ENCODE peak calls at places on chromosomes 6 and 20, in seven cellular contexts. Q is thoracic aorta, V is AG10803, T is GM12864, N is heart left ventricle, G is progenitor cell of endocrine pancreas, B is astrocyte of the cerebellum. E is an unnamed sample.

GRCh38 chr6:26121141-26122004 is 34.1 kb downstream of the HFE start:
- DNase-seq in N (no peak), T (no peak), G (no peak), B (no peak), Q (no peak), V (no peak), E (no peak)

GRCh38 chr6:167904791-167905190 is 78.1 kb downstream of the AFDN start:
- DNase-seq in B (no peak), Q (no peak), T (no peak), G (no peak), N (no peak), V (no peak), E (no peak)

GRCh38 chr20:41697861-41698559 is 79.8 kb upstream of the CHD6 start:
- DNase-seq in B (peak; percentile 6), V (peak; percentile 39), Q (no peak), T (peak; percentile 15), N (no peak), G (no peak), E (no peak)

GRCh38 chr6:165985926-165986646 is 181.6 kb downstream of the TBXT start:
- DNase-seq in T (no peak), Q (no peak), B (no peak), V (no peak), G (no peak), N (no peak), E (no peak)

GRCh38 chr6:41685641-41686380 is 47.5 kb downstream of the MDFI start:
- DNase-seq in T (no peak), B (no peak), V (no peak), G (no peak), Q (no peak), N (no peak), E (no peak)

GRCh38 chr20:32678948-32679347 is 5.2 kb upstream of the C20orf203 start:
- DNase-seq in Q (no peak), B (no peak), T (no peak), G (no peak), V (peak; percentile 83), N (peak; percentile 47), E (no peak)

GRCh38 chr6:93282521-93283031 is 136.8 kb downstream of the EPHA7 start:
- DNase-seq in Q (no peak), B (no peak), V (no peak), N (peak; percentile 5), G (no peak), T (no peak), E (no peak)

GRCh38 chr6:44064089-44064947 is 62.9 kb downstream of the MRPL14 start:
- DNase-seq in Q (peak; percentile 43), T (no peak), N (peak; percentile 74), G (no peak), V (peak; percentile 90), B (peak; percentile 82), E (peak; percentile 80)

GRCh38 chr6:13307508-13307995 is 20.8 kb downstream of the TBC1D7 start:
- DNase-seq in B (no peak), V (peak; percentile 26), Q (no peak), N (no peak), T (no peak), G (no peak), E (no peak)

GRCh38 chr6:12393100-12393499 is 102.9 kb downstream of the EDN1 start:
- DNase-seq in N (no peak), G (no peak), T (no peak), Q (no peak), V (no peak), B (no peak), E (no peak)

GRCh38 chr6:168078943-168079405 is at the start of gene FRMD1:
- DNase-seq in G (no peak), V (no peak), N (no peak), Q (no peak), B (no peak), T (no peak), E (no peak)

GRCh38 chr6:106379951-106380350 is 19.4 kb downstream of the CRYBG1 start:
- DNase-seq in V (no peak), N (no peak), T (no peak), G (no peak), B (no peak), Q (no peak), E (no peak)

GRCh38 chr6:5085638-5086293 is 625 bp downstream of the PPP1R3G start:
- DNase-seq in V (peak; percentile 36), T (no peak), Q (no peak), N (peak; percentile 37), G (peak; percentile 39), B (no peak), E (peak; percentile 34)

GRCh38 chr6:111291334-111291705 is 191.7 kb downstream of the REV3L start:
- DNase-seq in V (no peak), N (no peak), G (no peak), Q (no peak), B (no peak), T (no peak), E (no peak)

GRCh38 chr6:67431076-67431475 is 1204.0 kb upstream of the ADGRB3 start:
- DNase-seq in N (no peak), G (no peak), B (no peak), V (no peak), T (no peak), Q (no peak), E (no peak)

GRCh38 chr20:21632031-21632430 is 73.4 kb upstream of the PAX1 start:
- DNase-seq in G (no peak), V (no peak), N (no peak), T (no peak), Q (no peak), B (no peak), E (no peak)

GRCh38 chr6:36957773-36958271 is 3.3 kb downstream of the PI16 start:
- DNase-seq in Q (no peak), G (no peak), T (no peak), N (no peak), B (no peak), V (no peak), E (no peak)

DNA sequence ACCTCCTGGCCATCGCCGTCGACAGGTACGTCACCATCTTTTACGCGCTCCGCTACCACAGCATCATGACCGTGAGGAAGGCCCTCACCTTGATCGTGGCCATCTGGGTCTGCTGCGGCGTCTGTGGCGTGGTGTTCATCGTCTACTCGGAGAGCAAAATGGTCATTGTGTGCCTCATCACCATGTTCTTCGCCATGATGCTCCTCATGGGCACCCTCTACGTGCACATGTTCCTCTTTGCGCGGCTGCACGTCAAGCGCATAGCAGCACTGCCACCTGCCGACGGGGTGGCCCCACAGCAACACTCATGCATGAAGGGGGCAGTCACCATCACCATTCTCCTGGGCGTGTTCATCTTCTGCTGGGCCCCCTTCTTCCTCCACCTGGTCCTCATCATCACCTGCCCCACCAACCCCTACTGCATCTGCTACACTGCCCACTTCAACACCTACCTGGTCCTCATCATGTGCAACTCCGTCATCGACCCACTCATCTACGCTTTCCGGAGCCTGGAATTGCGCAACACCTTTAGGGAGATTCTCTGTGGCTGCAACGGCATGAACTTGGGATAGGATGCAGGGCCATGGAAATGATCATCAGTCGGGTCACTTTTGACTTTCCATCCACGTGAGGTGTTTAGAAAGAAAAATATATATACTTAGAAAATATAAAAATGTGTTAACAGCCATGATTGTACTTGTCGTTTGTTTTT is 868 bp downstream of the MC3R start:
- DNase-seq in G (no peak), V (no peak), T (no peak), N (no peak), B (no peak), Q (no peak), E (no peak)
- TF ChIP-seq CTCF in G (peak; percentile 44), V (peak; percentile 33), T (peak; percentile 87), N (no peak), B (peak; percentile 25), Q (no peak), E (no peak)

GRCh38 chr20:44885392-44886275 is at the start of gene YWHAB:
- DNase-seq in Q (peak; percentile 93), N (peak; percentile 99), B (peak; percentile 92), V (peak; percentile 97), T (peak; percentile 84), G (peak; percentile 98), E (peak; percentile 98)
- TF ChIP-seq CTCF in Q (peak; percentile 45), N (no peak), B (peak; percentile 6), V (no peak), T (peak; percentile 17), G (peak; percentile 22), E (peak; percentile 10)

GRCh38 chr6:34128045-34128444 is 17.8 kb downstream of the GRM4 start:
- DNase-seq in Q (no peak), N (no peak), V (no peak), G (no peak), B (no peak), T (no peak), E (no peak)

GRCh38 chr6:34129753-34130152 is 16.1 kb downstream of the GRM4 start:
- DNase-seq in G (no peak), Q (no peak), V (no peak), B (no peak), T (no peak), N (no peak), E (no peak)

GRCh38 chr6:34130870-34131269 is 15.0 kb downstream of the GRM4 start:
- DNase-seq in Q (no peak), V (no peak), G (no peak), B (no peak), N (no peak), T (no peak), E (no peak)

GRCh38 chr6:34125939-34126338 is 19.9 kb downstream of the GRM4 start:
- DNase-seq in N (no peak), B (no peak), V (no peak), G (no peak), T (no peak), Q (no peak), E (no peak)

GRCh38 chr6:34126419-34126818 is 19.5 kb downstream of the GRM4 start:
- DNase-seq in Q (no peak), V (no peak), B (no peak), T (no peak), N (no peak), G (no peak), E (no peak)
- TF ChIP-seq CTCF in Q (no peak), V (no peak), B (no peak), T (no peak), N (no peak), G (no peak), E (no peak)

GRCh38 chr6:71103150-71103549 is 146.3 kb upstream of the B3GAT2 start:
- DNase-seq in N (no peak), V (no peak), T (no peak), Q (no peak), B (no peak), G (no peak), E (no peak)

GRCh38 chr6:71107935-71108420 is 151.1 kb upstream of the B3GAT2 start:
- DNase-seq in B (peak; percentile 89), G (no peak), N (peak; percentile 27), V (peak; percentile 54), Q (no peak), T (no peak), E (no peak)
- TF ChIP-seq CTCF in B (no peak), G (no peak), N (no peak), V (no peak), Q (no peak), T (no peak), E (no peak)